ENCODE peak calls at places on chromosome 1, in nine cellular contexts. X is sigmoid colon, L is transverse colon, N is GM12892, P is vagina, K is HepG2, M is K562, U is HCT116, V is stomach. H is an unnamed sample.

GRCh38 chr1:156833598-156833997 is 16.9 kb upstream of the SH2D2A start:
- DNase-seq in X (no peak), L (no peak), N (no peak), P (no peak), K (no peak), M (no peak), U (no peak), V (no peak), H (no peak)

GRCh38 chr1:184629261-184629660 is 125.4 kb downstream of the EDEM3 start:
- DNase-seq in X (no peak), L (no peak), N (no peak), P (no peak), K (no peak), M (no peak), U (no peak), V (no peak), H (no peak)

GRCh38 chr1:7229696-7230095 is 444.4 kb downstream of the CAMTA1 start:
- DNase-seq in X (no peak), L (no peak), N (no peak), P (peak; percentile 46), K (no peak), M (no peak), U (no peak), V (no peak), H (no peak)

GRCh38 chr1:66244429-66244828 is 289.5 kb upstream of the SGIP1 start:
- DNase-seq in X (no peak), L (no peak), N (no peak), P (no peak), K (no peak), M (no peak), U (no peak), V (no peak), H (no peak)

GRCh38 chr1:112712701-112713128 is 2.4 kb downstream of the PPM1J start:
- DNase-seq in X (no peak), L (no peak), N (no peak), P (no peak), K (no peak), M (no peak), U (no peak), V (no peak), H (no peak)

GRCh38 chr1:212463565-212464270 is 31.0 kb downstream of the NENF start:
- DNase-seq in X (no peak), L (no peak), N (no peak), P (no peak), K (no peak), M (no peak), U (no peak), V (no peak), H (no peak)

GRCh38 chr1:14113841-14114567 is 414.0 kb downstream of the PRDM2 start:
- DNase-seq in X (peak; percentile 67), L (peak; percentile 19), N (no peak), P (no peak), K (no peak), M (peak; percentile 38), U (no peak), V (no peak), H (no peak)

GRCh38 chr1:21654209-21654608 is 14.9 kb downstream of the RAP1GAP start:
- DNase-seq in X (no peak), L (no peak), N (no peak), P (no peak), K (no peak), M (no peak), U (no peak), V (no peak), H (no peak)

GRCh38 chr1:94727846-94728715 is 92.1 kb upstream of the SLC44A3 start:
- DNase-seq in X (no peak), L (no peak), N (no peak), P (no peak), K (peak; percentile 54), M (no peak), U (peak; percentile 54), V (no peak), H (no peak)

GRCh38 chr1:184270556-184270955 is 116.3 kb upstream of the C1orf21 start:
- DNase-seq in X (no peak), L (no peak), N (no peak), P (no peak), K (no peak), M (no peak), U (no peak), V (no peak), H (no peak)

GRCh38 chr1:177301425-177302124 is 130.8 kb downstream of the BRINP2 start:
- DNase-seq in X (no peak), L (no peak), N (no peak), P (no peak), K (no peak), M (no peak), U (no peak), V (no peak), H (no peak)

GRCh38 chr1:81044708-81045107 is 756.0 kb upstream of the ADGRL2 start:
- DNase-seq in X (no peak), L (no peak), N (no peak), P (no peak), K (no peak), M (no peak), U (no peak), V (no peak), H (no peak)

GRCh38 chr1:21100496-21100895 is 76.2 kb downstream of the EIF4G3 start:
- DNase-seq in X (no peak), L (no peak), N (no peak), P (no peak), K (no peak), M (no peak), U (no peak), V (no peak), H (no peak)

GRCh38 chr1:241266121-241266520 is 90.9 kb downstream of the RGS7 start:
- DNase-seq in X (no peak), L (no peak), N (no peak), P (no peak), K (no peak), M (no peak), U (no peak), V (no peak), H (no peak)

GRCh38 chr1:1021010-1021845 is 1.3 kb downstream of the AGRN start:
- DNase-seq in X (peak; percentile 83), L (peak; percentile 75), N (no peak), P (no peak), K (no peak), M (peak; percentile 77), U (no peak), V (peak; percentile 80), H (no peak)

GRCh38 chr1:1019122-1019999 is 559 bp upstream of the AGRN start:
- DNase-seq in X (peak; percentile 93), L (peak; percentile 87), N (peak; percentile 93), P (no peak), K (peak; percentile 88), M (peak; percentile 97), U (peak; percentile 61), V (peak; percentile 88), H (no peak)

GRCh38 chr1:1021860-1022259 is 1.9 kb downstream of the AGRN start:
- DNase-seq in X (no peak), L (no peak), N (no peak), P (no peak), K (no peak), M (no peak), U (no peak), V (no peak), H (no peak)

GRCh38 chr1:1020415-1021009 is 592 bp downstream of the AGRN start:
- DNase-seq in X (no peak), L (no peak), N (no peak), P (no peak), K (no peak), M (peak; percentile 79), U (no peak), V (no peak), H (no peak)

GRCh38 chr1:1020000-1020404 is at the start of gene AGRN:
- DNase-seq in X (no peak), L (peak; percentile 45), N (no peak), P (no peak), K (no peak), M (no peak), U (no peak), V (no peak), H (no peak)
- TF ChIP-seq POLR2A in X (no peak), L (no peak), N (no peak), P (no peak), K (no peak), M (no peak), U (no peak), V (no peak), H (no peak)

GRCh38 chr1:23598424-23598823 is 39.1 kb upstream of the ID3 start:
- DNase-seq in X (no peak), L (no peak), N (no peak), P (no peak), K (peak; percentile 33), M (no peak), U (no peak), V (no peak), H (no peak)
- TF ChIP-seq POLR2AphosphoS5 in X (no peak), L (no peak), N (no peak), P (no peak), K (no peak), M (no peak), U (no peak), V (no peak), H (no peak)

GRCh38 chr1:166086113-166086908 is 80.5 kb downstream of the FAM78B start:
- DNase-seq in X (no peak), L (no peak), N (no peak), P (no peak), K (peak; percentile 8), M (no peak), U (no peak), V (no peak), H (no peak)

GRCh38 chr1:166089804-166090203 is 77.0 kb downstream of the FAM78B start:
- DNase-seq in X (no peak), L (no peak), N (peak; percentile 25), P (no peak), K (no peak), M (no peak), U (no peak), V (no peak), H (no peak)

GRCh38 chr1:166087734-166088571 is 78.8 kb downstream of the FAM78B start:
- DNase-seq in X (no peak), L (no peak), N (no peak), P (no peak), K (no peak), M (no peak), U (no peak), V (no peak), H (no peak)

GRCh38 chr1:166088572-166088955 is 78.2 kb downstream of the FAM78B start:
- DNase-seq in X (no peak), L (no peak), N (no peak), P (no peak), K (no peak), M (no peak), U (no peak), V (no peak), H (no peak)

GRCh38 chr1:166090244-166090643 is 76.6 kb downstream of the FAM78B start:
- DNase-seq in X (no peak), L (no peak), N (no peak), P (no peak), K (no peak), M (no peak), U (no peak), V (no peak), H (no peak)
- TF ChIP-seq POLR2A in X (no peak), L (no peak), N (no peak), P (no peak), K (no peak), M (no peak), U (no peak), V (no peak), H (no peak)

DNA sequence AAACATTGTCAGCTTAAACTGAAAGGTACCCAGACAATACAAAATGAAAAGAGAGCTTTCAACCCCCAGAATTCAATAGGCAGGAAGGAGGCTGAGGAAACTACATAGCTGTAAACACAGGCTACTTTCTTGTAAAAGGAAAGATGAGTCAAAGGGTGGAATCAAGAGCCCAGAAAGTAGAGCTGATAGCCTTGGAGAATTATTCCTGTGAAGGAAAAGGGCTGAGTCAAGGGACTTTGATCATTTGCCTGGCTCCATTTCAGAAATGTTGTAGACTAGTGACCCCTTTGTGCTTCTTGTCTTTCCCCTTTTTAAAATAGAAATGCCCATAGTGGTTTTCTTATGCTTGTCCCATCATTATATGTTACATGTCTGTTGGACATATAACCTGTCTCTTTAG is 597.6 kb downstream of the ADGRL2 start:
- DNase-seq in X (no peak), L (no peak), N (no peak), P (no peak), K (no peak), M (no peak), U (no peak), V (no peak), H (no peak)
- TF ChIP-seq POLR2AphosphoS5 in X (no peak), L (no peak), N (no peak), P (no peak), K (no peak), M (no peak), U (no peak), V (no peak), H (no peak)